ENCODE peak calls at places on chromosomes 5 and 9, in ten cellular contexts. T is nephron progenitor cell; I is immature natural killer cell; E is activated CD8-positive, alpha-beta memory T cell treated with anti-CD3 and anti-CD28 coated beads for 24 hours; K is hippocampal formation; A is kidney epithelial cell; Y is astrocyte of the spinal cord; P is GM06990; Z is AG09319; D is activated CD4-positive, CD25-positive, alpha-beta regulatory T cell treated with anti-CD3 and anti-CD28 coated beads, Interleukin-2, amount 50 U/mL, for 72 hours. R is an unnamed sample.
A peak's percentile ranks its signal among the peaks of the same experiment; 100 is the strongest.

GRCh38 chr5:92106808-92107207 is 723.7 kb upstream of the ARRDC3 start:
- DNase-seq in T (no peak), I (no peak), E (no peak), K (no peak), A (no peak), Y (no peak), P (no peak), Z (no peak), D (no peak), R (no peak)

GRCh38 chr9:118940477-118940876 is 428.8 kb downstream of the BRINP1 start:
- DNase-seq in T (no peak), I (no peak), E (no peak), K (no peak), A (no peak), Y (no peak), P (no peak), Z (no peak), D (no peak), R (no peak)

GRCh38 chr9:131289301-131290038 is at the start of gene PLPP7:
- DNase-seq in T (peak; percentile 57), I (no peak), E (no peak), K (peak; percentile 85), A (peak; percentile 10), Y (peak; percentile 65), P (no peak), Z (peak; percentile 23), D (no peak), R (no peak)

GRCh38 chr5:26610581-26610980 is 427.8 kb downstream of the CDH9 start:
- DNase-seq in T (no peak), I (no peak), E (no peak), K (no peak), A (no peak), Y (no peak), P (no peak), Z (no peak), D (no peak), R (no peak)

GRCh38 chr5:151082976-151083651 is 2.3 kb upstream of the TNIP1 start:
- DNase-seq in T (no peak), I (no peak), E (peak; percentile 77), K (no peak), A (peak; percentile 95), Y (no peak), P (no peak), Z (no peak), D (peak; percentile 59), R (no peak)

GRCh38 chr9:137136261-137136925 is 2.6 kb upstream of the GRIN1 start:
- DNase-seq in T (no peak), I (no peak), E (no peak), K (no peak), A (no peak), Y (no peak), P (peak; percentile 19), Z (no peak), D (no peak), R (no peak)

GRCh38 chr5:68646142-68646541 is 430.6 kb downstream of the PIK3R1 start:
- DNase-seq in T (no peak), I (no peak), E (no peak), K (no peak), A (no peak), Y (no peak), P (no peak), Z (no peak), D (no peak), R (no peak)

GRCh38 chr5:51895834-51896233 is 512.6 kb downstream of the ISL1 start:
- DNase-seq in T (no peak), I (no peak), E (no peak), K (no peak), A (no peak), Y (no peak), P (no peak), Z (no peak), D (no peak), R (no peak)

GRCh38 chr5:95780597-95780996 is 41.9 kb downstream of the GLRX start:
- DNase-seq in T (no peak), I (no peak), E (no peak), K (no peak), A (no peak), Y (no peak), P (no peak), Z (no peak), D (no peak), R (no peak)

GRCh38 chr5:67249590-67249895 is 52.9 kb upstream of the CD180 start:
- DNase-seq in T (no peak), I (no peak), E (no peak), K (no peak), A (no peak), Y (no peak), P (no peak), Z (no peak), D (no peak), R (no peak)

GRCh38 chr9:96136992-96137665 is 164.8 kb downstream of the HSD17B3 start:
- DNase-seq in T (no peak), I (peak; percentile 20), E (no peak), K (peak; percentile 40), A (no peak), Y (peak; percentile 84), P (peak; percentile 43), Z (peak; percentile 43), D (no peak), R (no peak)

GRCh38 chr9:130173462-130173876 is 1.3 kb downstream of the NCS1 start:
- DNase-seq in T (no peak), I (no peak), E (no peak), K (no peak), A (no peak), Y (no peak), P (no peak), Z (peak; percentile 14), D (no peak), R (no peak)

GRCh38 chr5:124628721-124629596 is 117.5 kb downstream of the ZNF608 start:
- DNase-seq in T (peak; percentile 25), I (no peak), E (no peak), K (no peak), A (peak; percentile 98), Y (peak; percentile 98), P (no peak), Z (peak; percentile 58), D (no peak), R (no peak)

GRCh38 chr9:128409998-128410397 is 10.7 kb upstream of the CERCAM start:
- DNase-seq in T (no peak), I (no peak), E (no peak), K (peak; percentile 57), A (no peak), Y (peak; percentile 29), P (no peak), Z (no peak), D (no peak), R (no peak)

GRCh38 chr9:126363250-126363649 is 36.6 kb downstream of the MVB12B start:
- DNase-seq in T (no peak), I (no peak), E (no peak), K (no peak), A (no peak), Y (no peak), P (no peak), Z (no peak), D (no peak), R (no peak)

GRCh38 chr5:17096975-17097695 is 120.3 kb upstream of the BASP1 start:
- DNase-seq in T (peak; percentile 73), I (no peak), E (no peak), K (no peak), A (peak; percentile 51), Y (no peak), P (no peak), Z (no peak), D (no peak), R (no peak)

R was measured in type B pancreatic cell.